ENCODE peak calls at places on chromosomes 6 and 20, in four cellular contexts. M is ascending aorta, K is brain microvascular endothelial cell, T is HCT116. I is an unnamed sample.

GRCh38 chr6:108160009-108160408 is 5.8 kb upstream of the NR2E1 start:
- DNase-seq in T (no peak), M (no peak), K (no peak), I (no peak)

GRCh38 chr6:16205377-16206144 is 32.8 kb upstream of the GMPR start:
- DNase-seq in K (peak; percentile 95), T (no peak), M (no peak), I (no peak)

GRCh38 chr20:57991211-57991841 is 237.1 kb downstream of the ANKRD60 start:
- DNase-seq in M (peak; percentile 16), T (no peak), K (no peak), I (no peak)

GRCh38 chr6:144543006-144543871 is 258.1 kb downstream of the UTRN start:
- DNase-seq in M (no peak), T (peak; percentile 32), K (peak; percentile 38), I (no peak)

GRCh38 chr6:144581807-144582537 is 296.8 kb downstream of the UTRN start:
- DNase-seq in T (peak; percentile 27), K (peak; percentile 38), M (no peak), I (no peak)

GRCh38 chr20:23641936-23642751 is 4.4 kb upstream of the CST3 start:
- DNase-seq in K (peak; percentile 55), M (no peak), T (no peak), I (no peak)

GRCh38 chr6:132068766-132069165 is 117.6 kb upstream of the CCN2 start:
- DNase-seq in T (no peak), K (no peak), M (no peak), I (no peak)

GRCh38 chr6:97401533-97401932 is 118.5 kb upstream of the MMS22L start:
- DNase-seq in M (no peak), K (peak; percentile 7), T (no peak), I (no peak)

GRCh38 chr6:132978685-132979084 is 164.3 kb downstream of the RPS12 start:
- DNase-seq in T (no peak), K (no peak), M (no peak), I (no peak)

GRCh38 chr6:166145751-166146150 is 21.9 kb downstream of the TBXT start:
- DNase-seq in M (no peak), K (no peak), T (no peak), I (no peak)

GRCh38 chr6:44049163-44049988 is 77.9 kb downstream of the MRPL14 start:
- DNase-seq in K (no peak), T (no peak), M (no peak), I (peak; percentile 28)

GRCh38 chr6:134621858-134622257 is 303.9 kb upstream of the SGK1 start:
- DNase-seq in M (no peak), K (no peak), T (no peak), I (no peak)

GRCh38 chr6:123715243-123715863 is 78.6 kb upstream of the TRDN start:
- DNase-seq in K (no peak), M (no peak), T (peak; percentile 7), I (no peak)

GRCh38 chr6:5006182-5006581 is 2.3 kb upstream of the RPP40 start:
- DNase-seq in K (no peak), M (no peak), T (no peak), I (no peak)
- H3K27me3 ChIP-seq in K (no peaks in the 10 kb centered on the region), M (no peaks in the 10 kb centered on the region), T (no peaks in the 10 kb centered on the region), I (no peaks in the 10 kb centered on the region)

DNA sequence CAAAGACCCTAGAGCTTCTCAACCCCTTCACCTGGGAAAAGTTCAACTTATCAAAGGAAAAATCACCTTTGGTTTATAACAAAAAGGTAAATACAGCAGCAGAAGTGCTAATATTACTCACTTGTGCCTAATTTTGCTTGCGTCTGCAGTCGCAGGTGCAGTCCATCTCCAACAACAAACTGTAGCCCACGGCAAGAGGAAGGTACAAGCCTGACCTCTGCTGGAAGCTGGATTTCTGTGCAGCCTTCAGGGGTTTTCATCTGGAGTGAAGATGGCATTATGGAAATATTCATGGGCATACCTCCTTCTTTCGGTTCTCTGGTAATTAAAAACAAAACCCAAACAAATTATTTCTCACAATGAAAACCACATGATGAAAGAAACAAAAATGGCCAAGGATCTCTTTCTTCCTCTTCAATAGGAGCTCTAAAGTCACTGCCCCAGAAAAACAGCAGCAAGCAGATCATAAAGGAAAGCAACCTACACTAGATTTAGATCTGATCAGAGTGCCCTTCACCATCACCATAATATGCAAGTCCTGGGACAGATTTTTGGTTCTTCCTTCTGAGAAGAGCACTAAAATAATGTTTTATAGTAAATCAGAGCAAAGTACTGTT is 7.8 kb downstream of the UBE3D start:
- DNase-seq in K (peak; percentile 37), M (no peak), T (peak; percentile 22), I (no peak)
- TF ChIP-seq CTCF in K (peak; percentile 90), M (peak; percentile 58), T (peak; percentile 82), I (peak; percentile 66)

GRCh38 chr6:32742374-32742773 is 1.2 kb downstream of the HLA-DQA2 start:
- DNase-seq in T (no peak), K (no peak), M (no peak), I (no peak)
- H3K27ac ChIP-seq in T (no peak overlapping the region), K (no peak overlapping the region), M (no peak overlapping the region), I (no peak overlapping the region)

DNA sequence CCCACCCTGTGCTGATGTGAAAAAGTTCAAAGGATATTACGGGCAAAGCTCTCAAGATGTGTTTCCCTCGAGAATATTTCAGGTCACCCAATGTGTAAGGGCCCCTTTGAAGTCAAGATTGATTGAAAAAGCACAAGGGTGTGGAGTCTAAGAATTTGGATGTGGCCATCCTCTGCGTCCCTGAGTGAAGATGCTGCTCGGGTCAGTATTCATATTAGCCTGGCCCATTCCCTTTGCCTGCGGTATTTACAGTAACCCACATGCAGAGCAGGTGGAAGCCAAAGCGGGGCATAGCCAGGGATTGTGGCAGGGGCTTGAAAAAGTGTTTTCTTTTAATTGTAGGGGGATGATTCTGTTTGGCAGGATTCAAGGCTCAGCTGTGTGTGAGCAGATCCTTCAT is 211.0 kb downstream of the TSHZ2 start:
- DNase-seq in T (no peak), M (no peak), K (no peak), I (no peak)
- H3K27me3 ChIP-seq in T (peaks cover 67% of the 10 kb centered on the region), M (no peaks in the 10 kb centered on the region), K (no peaks in the 10 kb centered on the region), I (no peaks in the 10 kb centered on the region)

GRCh38 chr6:117917176-117917575 is 10.1 kb downstream of the SLC35F1 start:
- DNase-seq in T (no peak), M (no peak), K (no peak), I (no peak)

GRCh38 chr6:117916483-117916882 is 9.4 kb downstream of the SLC35F1 start:
- DNase-seq in K (no peak), T (no peak), M (no peak), I (no peak)

GRCh38 chr6:117918454-117918853 is 11.4 kb downstream of the SLC35F1 start:
- DNase-seq in T (no peak), M (no peak), K (no peak), I (no peak)

GRCh38 chr6:117920493-117920845 is 13.4 kb downstream of the SLC35F1 start:
- DNase-seq in T (no peak), K (no peak), M (no peak), I (no peak)

GRCh38 chr6:117919775-117920492 is 12.9 kb downstream of the SLC35F1 start:
- DNase-seq in K (no peak), M (no peak), T (no peak), I (peak; percentile 50)
- TF ChIP-seq CTCF in K (no peak), M (no peak), T (no peak), I (no peak)

GRCh38 chr6:28661097-28661713 is 135.5 kb downstream of the GPX5 start:
- DNase-seq in T (no peak), K (no peak), M (no peak), I (no peak)
- H3K27ac ChIP-seq in T (no peak overlapping the region), K (no peak overlapping the region), M (no peak overlapping the region), I (no peak overlapping the region)

DNA sequence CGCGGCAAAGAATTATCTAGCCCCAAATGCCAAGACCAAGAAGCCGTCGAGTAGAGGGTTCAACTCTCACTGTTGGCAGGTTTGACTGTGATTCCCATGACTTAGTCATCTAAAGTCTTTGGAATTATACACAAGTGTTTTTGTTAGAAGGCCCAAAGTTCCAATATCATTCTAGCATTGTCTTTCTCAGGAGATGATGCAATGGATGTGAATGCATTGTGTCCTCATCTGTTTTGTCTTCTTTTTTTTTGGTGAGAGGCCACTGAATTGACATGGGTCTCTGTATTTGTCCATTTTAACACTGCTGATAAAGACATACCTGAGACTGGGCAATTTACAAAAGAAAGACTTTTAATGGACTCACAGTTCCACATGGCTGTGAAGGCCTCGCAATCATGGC is 290.5 kb upstream of the ZFP64 start:
- DNase-seq in K (no peak), T (no peak), M (no peak), I (no peak)
- H3K27me3 ChIP-seq in K (no peaks in the 10 kb centered on the region), T (no peaks in the 10 kb centered on the region), M (no peaks in the 10 kb centered on the region), I (no peaks in the 10 kb centered on the region)

I was measured in lower lobe of right lung.